ENCODE peak calls at places on chromosomes 7 and 10, in seven cellular contexts. P is ELR; M is NCI-H1048; X is stimulated activated CD4-positive, alpha-beta T cell treated with anti-CD3 and anti-CD28 coated beads, Interleukin-4, amount 100 ng/mL, for 48 hours; C is SHP77; E is kidney glomerular epithelial cell; G is iPS DF 6.9. K is an unnamed sample.

GRCh38 chr7:33459340-33459751 is 330.0 kb downstream of the BBS9 start:
- DNase-seq in E (peak), C (peak), G (peak), P (peak), M (no peak), X (no peak), K (peak)

GRCh38 chr10:100303724-100304319 is 17.3 kb upstream of the BLOC1S2 start:
- DNase-seq in X (no peak), C (no peak), E (no peak), G (no peak), P (peak), M (no peak), K (no peak)

GRCh38 chr10:44628921-44629320 is 244.0 kb upstream of the CXCL12 start:
- DNase-seq in C (no peak), M (no peak), X (no peak), G (no peak), P (peak), E (peak), K (no peak)

GRCh38 chr7:28364082-28364481 is 48.2 kb upstream of the CREB5 start:
- DNase-seq in G (no peak), M (no peak), P (no peak), C (no peak), X (no peak), E (no peak), K (no peak)

GRCh38 chr7:152522551-152522950 is 86.7 kb upstream of the KMT2C start:
- DNase-seq in G (no peak), P (no peak), X (no peak), C (peak), M (no peak), E (no peak), K (no peak)

GRCh38 chr7:41007351-41007751 is 695.5 kb downstream of the INHBA start:
- DNase-seq in X (no peak), M (no peak), G (no peak), C (no peak), P (no peak), E (no peak), K (no peak)

GRCh38 chr10:12960431-12960898 is 41.0 kb downstream of the CCDC3 start:
- DNase-seq in M (no peak), P (no peak), G (no peak), E (no peak), C (no peak), X (no peak), K (no peak)

GRCh38 chr7:157816086-157816485 is 479.3 kb downstream of the DNAJB6 start:
- DNase-seq in X (no peak), P (no peak), G (no peak), M (no peak), E (no peak), C (no peak), K (no peak)

GRCh38 chr7:155280446-155281410 is 16.9 kb upstream of the INSIG1 start:
- DNase-seq in E (no peak), X (peak), P (peak), M (no peak), C (no peak), G (no peak), K (no peak)

GRCh38 chr7:150631866-150632864 is at the start of gene GIMAP6:
- DNase-seq in C (no peak), M (no peak), P (no peak), G (no peak), X (peak), E (no peak), K (no peak)

GRCh38 chr10:29012926-29013554 is 275.8 kb upstream of the LYZL1 start:
- DNase-seq in C (no peak), P (no peak), M (no peak), G (no peak), X (no peak), E (no peak), K (no peak)

GRCh38 chr7:54394877-54395276 is 147.3 kb upstream of the VSTM2A start:
- DNase-seq in M (peak), E (no peak), P (no peak), G (no peak), C (peak), X (no peak), K (no peak)

K was measured in H1.